ENCODE peak calls at places on chromosomes 7 and 10, in eight cellular contexts. D is left lung, P is MM.1S, N is A549, I is astrocyte, W is PC-3, A is hepatocyte, O is HCT116. E is an unnamed sample.

GRCh38 chr7:137342340-137342739 is 1.2 kb downstream of the PTN start:
- DNase-seq in A (no peak), D (no peak), W (no peak), P (no peak), O (no peak), I (peak; percentile 36), N (no peak), E (no peak)

GRCh38 chr7:137151056-137151731 is 192.3 kb downstream of the PTN start:
- DNase-seq in W (peak; percentile 58), I (peak; percentile 89), P (no peak), N (no peak), A (peak; percentile 51), D (no peak), O (no peak), E (no peak)

GRCh38 chr10:51422311-51423120 is 276.9 kb downstream of the CSTF2T start:
- DNase-seq in I (peak; percentile 15), W (peak; percentile 95), P (peak; percentile 47), A (peak; percentile 71), D (no peak), N (peak; percentile 13), O (peak; percentile 16), E (no peak)

GRCh38 chr7:50782376-50783208 is at the start of gene GRB10:
- DNase-seq in A (peak; percentile 68), W (peak; percentile 56), D (peak; percentile 86), N (no peak), P (no peak), I (no peak), O (no peak), E (no peak)

GRCh38 chr7:133854739-133855138 is 272.4 kb upstream of the LRGUK start:
- DNase-seq in I (peak; percentile 26), O (peak; percentile 8), N (peak; percentile 27), D (no peak), A (peak; percentile 59), P (peak; percentile 38), W (peak; percentile 69), E (peak; percentile 48)

GRCh38 chr10:22251751-22252285 is 34.0 kb upstream of the EBLN1 start:
- DNase-seq in P (peak; percentile 64), D (peak; percentile 88), O (no peak), W (peak; percentile 48), A (peak; percentile 25), N (no peak), I (peak; percentile 38), E (peak; percentile 48)

GRCh38 chr10:95601116-95601719 is 40.0 kb upstream of the SORBS1 start:
- DNase-seq in A (peak; percentile 93), W (peak; percentile 89), D (no peak), O (peak; percentile 90), P (peak; percentile 70), N (peak; percentile 76), I (peak; percentile 70), E (peak; percentile 80)

GRCh38 chr7:46871516-46871915 is 710.4 kb downstream of the TNS3 start:
- DNase-seq in O (no peak), P (no peak), D (no peak), A (no peak), N (no peak), W (no peak), I (no peak), E (peak; percentile 4)

GRCh38 chr7:121456015-121456414 is 59.9 kb upstream of the FAM3C start:
- DNase-seq in W (no peak), N (no peak), P (no peak), I (no peak), O (no peak), A (no peak), D (no peak), E (no peak)

GRCh38 chr7:66095010-66095409 is 19.4 kb downstream of the ASL start:
- DNase-seq in O (no peak), P (no peak), N (no peak), W (no peak), D (no peak), A (no peak), I (no peak), E (no peak)

GRCh38 chr7:133794490-133794889 is 332.6 kb upstream of the LRGUK start:
- DNase-seq in O (no peak), N (no peak), W (no peak), P (no peak), A (no peak), D (no peak), I (no peak), E (no peak)

GRCh38 chr7:74404741-74405140 is 49.0 kb upstream of the GTF2IRD1 start:
- DNase-seq in N (no peak), A (no peak), P (no peak), I (no peak), D (no peak), O (no peak), W (no peak), E (no peak)

GRCh38 chr7:74404388-74404700 is 49.4 kb upstream of the GTF2IRD1 start:
- DNase-seq in I (no peak), D (no peak), O (no peak), N (no peak), A (no peak), P (no peak), W (no peak), E (no peak)

GRCh38 chr7:74403521-74404387 is 50.0 kb upstream of the GTF2IRD1 start:
- DNase-seq in N (no peak), O (no peak), I (no peak), P (no peak), A (no peak), D (no peak), W (no peak), E (no peak)

GRCh38 chr7:74405899-74406512 is 47.7 kb upstream of the GTF2IRD1 start:
- DNase-seq in N (no peak), A (no peak), O (no peak), I (no peak), D (no peak), P (no peak), W (no peak), E (no peak)

GRCh38 chr7:74405191-74405898 is 48.4 kb upstream of the GTF2IRD1 start:
- DNase-seq in P (peak; percentile 21), O (no peak), N (peak; percentile 47), W (no peak), D (no peak), A (no peak), I (no peak), E (no peak)
- TF ChIP-seq CTCF in P (peak; percentile 56), O (peak; percentile 71), N (peak; percentile 48), W (peak; percentile 63), D (peak; percentile 27), A (peak; percentile 22), I (peak; percentile 24), E (peak; percentile 61)

GRCh38 chr7:22665816-22666375 is 61.1 kb upstream of the IL6 start:
- DNase-seq in I (no peak), D (no peak), P (no peak), W (peak; percentile 49), O (no peak), A (no peak), N (no peak), E (no peak)
- H3K4me1 ChIP-seq in I (peaks cover 51% of the 10 kb centered on the region), D (peaks cover 23% of the 10 kb centered on the region), P (peaks cover 8% of the 10 kb centered on the region), W (peaks cover 38% of the 10 kb centered on the region), O (no peaks in the 10 kb centered on the region), A (peaks cover 5% of the 10 kb centered on the region), N (peaks cover 41% of the 10 kb centered on the region), E (peaks cover 25% of the 10 kb centered on the region)

GRCh38 chr10:23525406-23525805 is 86.5 kb downstream of the OTUD1 start:
- DNase-seq in N (peak; percentile 4), W (peak; percentile 56), O (no peak), I (no peak), P (peak; percentile 34), D (no peak), A (peak; percentile 11), E (no peak)

GRCh38 chr10:23533212-23533611 is 94.3 kb downstream of the OTUD1 start:
- DNase-seq in O (no peak), I (no peak), N (no peak), W (no peak), D (no peak), A (no peak), P (no peak), E (no peak)

GRCh38 chr10:23534328-23534727 is 95.5 kb downstream of the OTUD1 start:
- DNase-seq in I (no peak), P (no peak), W (no peak), O (no peak), A (no peak), D (no peak), N (no peak), E (no peak)

GRCh38 chr10:23528419-23528818 is 89.5 kb downstream of the OTUD1 start:
- DNase-seq in O (no peak), N (no peak), I (no peak), A (no peak), D (no peak), W (no peak), P (no peak), E (no peak)

DNA sequence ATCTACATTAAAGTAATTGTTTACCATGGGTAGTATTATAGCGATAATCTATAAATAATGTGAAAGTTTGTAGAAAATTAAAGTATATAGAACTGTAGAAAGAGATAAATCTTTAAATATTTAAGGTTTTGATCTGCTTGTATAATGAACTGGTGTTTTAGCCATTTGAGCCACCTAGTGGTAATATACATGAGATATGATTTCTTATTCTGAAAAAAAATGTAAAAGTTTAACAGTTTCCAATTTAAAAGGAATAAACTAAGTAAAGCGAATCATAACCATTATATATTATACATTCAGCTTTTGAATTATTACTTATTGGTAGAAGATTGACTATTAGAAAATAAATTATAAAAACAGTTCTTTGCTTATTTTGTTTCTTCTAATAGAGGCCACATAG is 91.2 kb downstream of the OTUD1 start:
- DNase-seq in W (peak; percentile 25), D (no peak), O (no peak), I (peak; percentile 1), P (peak; percentile 10), A (no peak), N (peak; percentile 5), E (no peak)
- TF ChIP-seq CTCF in W (peak; percentile 59), D (peak; percentile 16), O (no peak), I (peak; percentile 9), P (peak; percentile 30), A (peak; percentile 49), N (no peak), E (peak; percentile 63)

GRCh38 chr7:100431286-100431735 is 1.7 kb downstream of the MEPCE start:
- DNase-seq in W (no peak), D (peak; percentile 74), P (no peak), O (no peak), A (no peak), I (no peak), N (no peak), E (no peak)

GRCh38 chr7:100432621-100433275 is 3.1 kb downstream of the MEPCE start:
- DNase-seq in O (no peak), P (no peak), A (no peak), D (peak; percentile 58), I (no peak), N (no peak), W (no peak), E (no peak)

GRCh38 chr7:100430450-100431285 is 1.0 kb downstream of the MEPCE start:
- DNase-seq in I (no peak), A (no peak), D (peak; percentile 82), P (no peak), O (no peak), W (no peak), N (no peak), E (no peak)

GRCh38 chr7:100433276-100433591 is 3.1 kb downstream of the PPP1R35 start:
- DNase-seq in N (no peak), W (no peak), D (no peak), A (no peak), I (no peak), P (no peak), O (no peak), E (no peak)

DNA sequence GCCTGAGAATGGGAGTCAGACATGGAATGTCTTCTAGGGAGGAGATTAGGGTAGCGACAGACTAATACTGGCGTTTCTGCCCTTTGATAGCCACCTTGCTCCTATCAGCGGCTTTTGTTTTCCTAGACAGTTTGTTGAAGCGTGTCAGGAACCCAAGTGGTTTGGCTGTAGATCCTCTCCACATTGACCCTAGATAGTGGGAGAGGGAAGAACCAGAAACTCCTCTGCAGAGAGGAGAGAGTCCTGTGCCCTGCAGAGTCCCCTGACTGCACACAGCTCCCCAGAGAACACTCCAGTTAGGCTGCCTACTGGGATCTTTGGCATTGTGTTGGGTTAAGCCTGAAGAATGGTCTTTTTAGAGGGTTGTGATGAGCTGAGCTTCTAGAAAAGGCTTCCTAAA is 2.4 kb downstream of the MEPCE start:
- DNase-seq in D (no peak), A (no peak), P (no peak), O (no peak), N (no peak), W (no peak), I (no peak), E (no peak)
- H3K4me1 ChIP-seq in D (peaks cover 71% of the 10 kb centered on the region), A (peaks cover 35% of the 10 kb centered on the region), P (peaks cover 22% of the 10 kb centered on the region), O (peaks cover 1% of the 10 kb centered on the region), N (peaks cover 34% of the 10 kb centered on the region), W (peaks cover 34% of the 10 kb centered on the region), I (peaks cover 22% of the 10 kb centered on the region), E (peaks cover 3% of the 10 kb centered on the region)